ENCODE peak calls at places on chromosomes 5 and 9, in eight cellular contexts. E is endothelial cell of umbilical vein, H is left ventricle myocardium inferior, P is hepatocyte, Q is adrenal gland, G is stomach, L is astrocyte, N is A549. T is an unnamed sample.

GRCh38 chr9:99262949-99263418 is 40.9 kb downstream of the SEC61B start:
- DNase-seq in E (no peak), H (no peak), P (no peak), Q (no peak), G (no peak), L (no peak), N (no peak), T (no peak)

GRCh38 chr9:107049046-107049824 is 186.3 kb downstream of the ZNF462 start:
- DNase-seq in E (no peak), H (no peak), P (no peak), Q (no peak), G (no peak), L (peak; percentile 20), N (no peak), T (no peak)

GRCh38 chr5:137344723-137345322 is 154.3 kb downstream of the SPOCK1 start:
- DNase-seq in E (peak; percentile 76), H (no peak), P (peak; percentile 39), Q (peak; percentile 33), G (peak; percentile 40), L (peak; percentile 29), N (peak; percentile 18), T (peak; percentile 59)

GRCh38 chr5:115333164-115333563 is 36.7 kb upstream of the CCDC112 start:
- DNase-seq in E (no peak), H (no peak), P (no peak), Q (no peak), G (no peak), L (peak; percentile 0), N (no peak), T (no peak)

GRCh38 chr9:14277202-14277601 is 36.7 kb downstream of the NFIB start:
- DNase-seq in E (peak; percentile 74), H (peak; percentile 27), P (no peak), Q (peak; percentile 21), G (no peak), L (peak; percentile 90), N (no peak), T (peak; percentile 13)

GRCh38 chr5:39016587-39017275 is 57.5 kb downstream of the RICTOR start:
- DNase-seq in E (no peak), H (no peak), P (no peak), Q (no peak), G (no peak), L (peak; percentile 15), N (no peak), T (no peak)

GRCh38 chr5:140608730-140609520 is 24.1 kb downstream of the CD14 start:
- DNase-seq in E (peak; percentile 62), H (peak; percentile 25), P (no peak), Q (peak; percentile 51), G (peak; percentile 27), L (no peak), N (no peak), T (no peak)

GRCh38 chr9:80197661-80198060 is 625.9 kb downstream of the TLE4 start:
- DNase-seq in E (no peak), H (no peak), P (no peak), Q (no peak), G (no peak), L (peak; percentile 10), N (no peak), T (no peak)

GRCh38 chr5:171750316-171750788 is 35.3 kb upstream of the SMIM23 start:
- DNase-seq in E (peak; percentile 83), H (peak; percentile 49), P (no peak), Q (peak; percentile 38), G (no peak), L (peak; percentile 10), N (peak; percentile 16), T (peak; percentile 25)

GRCh38 chr9:98124637-98125426 is 5.8 kb upstream of the TRIM14 start:
- DNase-seq in E (no peak), H (no peak), P (no peak), Q (no peak), G (no peak), L (no peak), N (no peak), T (no peak)

GRCh38 chr9:98118640-98119601 is at the start of gene TRIM14:
- DNase-seq in E (peak; percentile 57), H (peak; percentile 54), P (peak; percentile 84), Q (peak; percentile 41), G (peak; percentile 72), L (peak; percentile 54), N (peak; percentile 83), T (peak; percentile 87)

GRCh38 chr9:98120476-98120875 is 1.5 kb upstream of the TRIM14 start:
- DNase-seq in E (no peak), H (no peak), P (peak; percentile 54), Q (no peak), G (no peak), L (no peak), N (no peak), T (no peak)

GRCh38 chr9:98117984-98118639 is 910 bp downstream of the TRIM14 start:
- DNase-seq in E (no peak), H (no peak), P (peak; percentile 74), Q (no peak), G (peak; percentile 52), L (no peak), N (peak; percentile 65), T (peak; percentile 61)

DNA sequence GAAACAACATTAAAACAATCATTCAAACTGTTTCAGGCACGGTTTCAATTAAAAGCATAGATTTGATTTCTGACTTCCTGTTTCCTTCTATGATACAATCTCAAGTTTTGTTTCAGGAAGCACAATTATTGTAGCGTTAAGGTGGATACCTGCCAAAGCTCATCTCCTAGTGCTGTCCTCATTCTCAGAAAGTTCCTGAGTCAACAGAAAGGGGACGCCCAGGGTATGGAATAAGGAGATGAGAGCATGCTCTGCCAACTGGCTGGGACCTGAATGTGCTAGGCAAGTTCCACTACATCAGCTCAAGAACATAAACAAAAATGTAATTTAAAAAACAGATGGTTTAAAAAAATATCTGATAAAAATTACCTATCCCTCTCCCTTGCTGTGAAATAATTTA is 2.1 kb upstream of the TRIM14 start:
- DNase-seq in E (peak; percentile 8), H (no peak), P (no peak), Q (no peak), G (no peak), L (no peak), N (no peak), T (peak; percentile 33)
- TF ChIP-seq CTCF in E (no peak), H (peak; percentile 24), P (no peak), Q (no peak), G (no peak), L (no peak), N (no peak), T (peak; percentile 62)

GRCh38 chr5:1883120-1883924 is 597 bp upstream of the IRX4 start:
- DNase-seq in E (no peak), H (peak; percentile 36), P (peak; percentile 41), Q (no peak), G (no peak), L (no peak), N (peak; percentile 77), T (no peak)
- H3K4me3 ChIP-seq in E (no peak overlapping the region), H (peak overlapping the region; percentile 71), P (no peak overlapping the region), Q (no peak overlapping the region), G (peak overlapping the region; percentile 20), L (no peak overlapping the region), N (peak overlapping the region; percentile 50), T (no peak overlapping the region)

GRCh38 chr9:122723690-122724089 is at the start of gene OR1L4:
- DNase-seq in E (no peak), H (no peak), P (no peak), Q (no peak), G (no peak), L (no peak), N (no peak), T (no peak)
- H3K9me3 ChIP-seq in E (peaks cover 4% of the 10 kb centered on the region), H (peaks cover 98% of the 10 kb centered on the region), P (no peaks in the 10 kb centered on the region), Q (no peaks in the 10 kb centered on the region), G (peaks cover 77% of the 10 kb centered on the region), L (peaks cover 5% of the 10 kb centered on the region), N (peaks cover 25% of the 10 kb centered on the region), T (no peaks in the 10 kb centered on the region)

GRCh38 chr9:127934248-127934647 is 3.4 kb downstream of the DPM2 start:
- DNase-seq in E (no peak), H (no peak), P (no peak), Q (no peak), G (no peak), L (no peak), N (no peak), T (no peak)
- TF ChIP-seq CTCF in E (no peak), H (no peak), P (no peak), Q (no peak), G (no peak), L (no peak), N (peak; percentile 7), T (peak; percentile 27)

GRCh38 chr5:149455889-149456409 is 76.9 kb upstream of the IL17B start:
- DNase-seq in E (no peak), H (peak; percentile 62), P (peak; percentile 55), Q (peak; percentile 81), G (no peak), L (peak; percentile 77), N (no peak), T (no peak)
- H3K4me3 ChIP-seq in E (no peak overlapping the region), H (no peak overlapping the region), P (no peak overlapping the region), Q (no peak overlapping the region), G (no peak overlapping the region), L (no peak overlapping the region), N (no peak overlapping the region), T (no peak overlapping the region)

GRCh38 chr9:118963674-118964073 is 405.6 kb downstream of the BRINP1 start:
- DNase-seq in E (no peak), H (no peak), P (no peak), Q (no peak), G (no peak), L (no peak), N (no peak), T (no peak)
- H3K9me3 ChIP-seq in E (no peaks in the 10 kb centered on the region), H (no peaks in the 10 kb centered on the region), P (no peaks in the 10 kb centered on the region), Q (no peaks in the 10 kb centered on the region), G (no peaks in the 10 kb centered on the region), L (no peaks in the 10 kb centered on the region), N (no peaks in the 10 kb centered on the region), T (no peaks in the 10 kb centered on the region)

GRCh38 chr9:68672625-68673024 is 32.4 kb upstream of the PIP5K1B start:
- DNase-seq in E (no peak), H (no peak), P (no peak), Q (no peak), G (no peak), L (no peak), N (no peak), T (no peak)

GRCh38 chr9:68683433-68683832 is 21.6 kb upstream of the PIP5K1B start:
- DNase-seq in E (no peak), H (no peak), P (no peak), Q (no peak), G (no peak), L (no peak), N (no peak), T (no peak)

DNA sequence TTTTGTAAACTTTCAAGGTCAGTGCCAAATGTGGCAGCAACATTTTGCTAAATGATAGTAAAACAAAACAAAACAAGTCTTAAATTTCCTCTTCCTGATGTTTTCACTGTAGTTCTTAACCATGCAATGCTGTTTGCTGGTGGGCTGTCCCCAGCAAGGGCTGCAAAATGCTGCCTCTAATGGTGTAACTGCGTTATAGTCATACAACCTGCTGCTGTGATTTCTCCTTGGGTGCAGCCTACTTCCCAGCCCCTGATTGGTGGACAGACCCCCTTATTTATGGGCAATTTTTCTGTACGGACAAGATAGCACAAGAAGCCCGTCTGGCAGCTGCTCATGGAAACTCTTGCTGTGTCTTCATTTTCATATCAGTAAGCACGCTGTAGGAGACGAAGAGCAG is 26.6 kb upstream of the PIP5K1B start:
- DNase-seq in E (peak; percentile 4), H (no peak), P (peak; percentile 66), Q (peak; percentile 17), G (no peak), L (no peak), N (no peak), T (peak; percentile 44)
- TF ChIP-seq CTCF in E (no peak), H (peak; percentile 54), P (peak; percentile 61), Q (peak; percentile 33), G (no peak), L (no peak), N (no peak), T (peak; percentile 56)